ENCODE peak calls at places on chromosomes 3 and 15, in nine cellular contexts. X, V, G, R, B, I, C, F and Q are unnamed samples.

GRCh38 chr3:153290278-153291015 is 128.4 kb downstream of the RAP2B start:
- DNase-seq in G (no peak), F (no peak), I (peak; percentile 18), V (no peak), R (peak; percentile 23), B (peak; percentile 9), C (peak; percentile 23), X (peak; percentile 63), Q (peak; percentile 21)

GRCh38 chr3:177831361-177831760 is 634.1 kb upstream of the TBL1XR1 start:
- DNase-seq in C (no peak), F (no peak), V (no peak), X (peak; percentile 47), R (no peak), G (no peak), B (no peak), I (no peak), Q (no peak)

GRCh38 chr15:72116680-72117447 is 1.1 kb downstream of the MYO9A start:
- DNase-seq in V (peak; percentile 8), B (no peak), X (peak; percentile 39), C (peak; percentile 35), R (peak; percentile 12), G (no peak), F (peak; percentile 7), I (no peak), Q (no peak)

GRCh38 chr3:48084929-48085328 is 68.7 kb upstream of the MAP4 start:
- DNase-seq in R (no peak), G (no peak), I (no peak), C (no peak), V (no peak), X (no peak), B (no peak), F (no peak), Q (no peak)

GRCh38 chr3:107740992-107741896 is 218.5 kb downstream of the BBX start:
- DNase-seq in V (no peak), B (no peak), F (no peak), I (peak; percentile 45), R (peak; percentile 19), G (no peak), X (peak; percentile 53), C (peak; percentile 54), Q (no peak)

GRCh38 chr3:25047058-25047457 is 381.0 kb upstream of the RARB start:
- DNase-seq in F (no peak), X (no peak), C (no peak), I (peak; percentile 41), G (no peak), V (no peak), B (no peak), R (no peak), Q (no peak)

GRCh38 chr3:98978068-98978811 is 76.7 kb upstream of the DCBLD2 start:
- DNase-seq in V (no peak), F (no peak), R (no peak), C (no peak), X (no peak), B (no peak), G (no peak), I (no peak), Q (no peak)

GRCh38 chr3:192861972-192862371 is 55.7 kb downstream of the MB21D2 start:
- DNase-seq in C (no peak), G (no peak), V (no peak), B (no peak), F (no peak), X (no peak), I (no peak), R (peak; percentile 3), Q (no peak)

GRCh38 chr15:34621675-34622074 is 38.2 kb upstream of the GOLGA8B start:
- DNase-seq in X (peak; percentile 63), B (no peak), I (no peak), C (peak; percentile 48), F (no peak), G (no peak), R (no peak), V (no peak), Q (no peak)

GRCh38 chr3:94024385-94024784 is 4.0 kb downstream of the STX19 start:
- DNase-seq in R (no peak), F (no peak), I (no peak), G (no peak), V (no peak), X (no peak), C (peak; percentile 30), B (no peak), Q (no peak)

GRCh38 chr15:38872732-38873131 is 308.1 kb upstream of the RASGRP1 start:
- DNase-seq in G (no peak), I (no peak), B (no peak), R (no peak), F (no peak), C (no peak), V (no peak), X (no peak), Q (no peak)

GRCh38 chr3:115999001-115999400 is 375.7 kb downstream of the GAP43 start:
- DNase-seq in F (no peak), X (no peak), C (no peak), V (no peak), R (no peak), B (no peak), I (no peak), G (no peak), Q (no peak)

GRCh38 chr3:32947466-32948238 is 3.8 kb upstream of the CCR4 start:
- DNase-seq in B (peak; percentile 98), C (peak; percentile 81), R (peak; percentile 79), G (peak; percentile 13), F (peak; percentile 92), I (peak; percentile 80), V (peak; percentile 87), X (peak; percentile 85), Q (peak; percentile 61)

GRCh38 chr3:195754906-195755305 is 34.1 kb downstream of the MUC20 start:
- DNase-seq in V (no peak), X (no peak), C (no peak), R (no peak), B (no peak), I (no peak), G (no peak), F (no peak), Q (no peak)

GRCh38 chr15:76058714-76059319 is 968 bp upstream of the TMEM266 start:
- DNase-seq in C (peak; percentile 10), B (peak; percentile 6), X (peak; percentile 24), V (peak; percentile 8), I (no peak), G (no peak), R (no peak), F (no peak), Q (no peak)

GRCh38 chr3:58800940-58801339 is 134.4 kb upstream of the FAM3D start:
- DNase-seq in R (no peak), C (no peak), G (no peak), X (no peak), V (no peak), I (no peak), F (no peak), B (no peak), Q (no peak)

GRCh38 chr3:190378240-190378891 is 9.6 kb upstream of the CLDN16 start:
- DNase-seq in C (peak; percentile 99), I (peak; percentile 28), F (no peak), V (no peak), X (no peak), G (no peak), R (no peak), B (no peak), Q (no peak)

GRCh38 chr3:190531406-190531805 is 17.5 kb downstream of the IL1RAP start:
- DNase-seq in C (no peak), I (peak; percentile 25), V (no peak), G (no peak), R (no peak), X (no peak), B (no peak), F (no peak), Q (no peak)